ENCODE peak calls at places on chromosome 15, in ten cellular contexts. Z is PC-3, Q is Caco-2, Y is IMR-90, P is HFFc6, E is Peyer's patch, G is suprapubic skin, H is fibroblast of mammary gland, D is tibial nerve, B is fibroblast of pulmonary artery. V is an unnamed sample.

GRCh38 chr15:31214864-31215489 is 111.7 kb upstream of the KLF13 start:
- DNase-seq in E (peak), D (peak), G (peak), P (no peak), Z (peak), B (peak), Q (no peak), H (peak), Y (no peak), V (no peak)

GRCh38 chr15:73957785-73958184 is 31.5 kb downstream of the LOXL1 start:
- DNase-seq in B (no peak), E (no peak), H (no peak), D (no peak), P (no peak), Z (no peak), Y (no peak), Q (no peak), G (no peak), V (no peak)

GRCh38 chr15:55694652-55695150 is 48.3 kb downstream of the PRTG start:
- DNase-seq in E (no peak), P (no peak), Y (peak), D (no peak), Z (peak), G (no peak), B (no peak), H (no peak), Q (no peak), V (peak)

GRCh38 chr15:91061997-91062396 is 38.1 kb upstream of the SV2B start:
- DNase-seq in H (no peak), P (no peak), Q (no peak), Z (no peak), E (no peak), Y (no peak), B (no peak), D (no peak), G (no peak), V (no peak)

GRCh38 chr15:38991126-38991525 is 426.5 kb upstream of the RASGRP1 start:
- DNase-seq in Y (peak), E (no peak), Z (peak), D (no peak), P (peak), Q (peak), B (peak), H (peak), G (no peak), V (no peak)

GRCh38 chr15:67469680-67470079 is 51.3 kb upstream of the C15orf61 start:
- DNase-seq in H (no peak), D (no peak), Q (no peak), G (no peak), P (no peak), Y (no peak), B (no peak), Z (no peak), E (no peak), V (no peak)

GRCh38 chr15:52109559-52110451 is 2.8 kb downstream of the BCL2L10 start:
- DNase-seq in B (no peak), Z (no peak), E (no peak), P (no peak), H (no peak), Y (no peak), D (no peak), G (no peak), Q (no peak), V (no peak)

GRCh38 chr15:62071711-62072308 is 5.0 kb downstream of the C2CD4A start:
- DNase-seq in D (no peak), G (no peak), H (peak), E (no peak), Z (peak), B (peak), Y (peak), P (peak), Q (peak), V (no peak)

GRCh38 chr15:57969355-57969754 is 96.2 kb downstream of the ALDH1A2 start:
- DNase-seq in Y (no peak), D (no peak), Z (peak), Q (peak), G (no peak), E (no peak), H (peak), B (peak), P (no peak), V (no peak)
- TF ChIP-seq CTCF in Y (no peak), D (no peak), Z (peak), Q (peak), G (no peak), E (peak), H (peak), B (peak), P (no peak), V (peak)

GRCh38 chr15:37108725-37109124 is 8.4 kb upstream of the MEIS2 start:
- DNase-seq in H (no peak), B (no peak), Z (no peak), D (no peak), E (no peak), G (no peak), Q (no peak), P (no peak), Y (no peak), V (no peak)
- TF ChIP-seq CTCF in H (no peak), B (no peak), Z (no peak), D (no peak), E (no peak), G (no peak), Q (no peak), P (no peak), Y (no peak), V (no peak)

GRCh38 chr15:99592135-99592845 is 26.5 kb downstream of the MEF2A start:
- DNase-seq in D (no peak), Z (no peak), G (no peak), H (peak), Q (no peak), Y (peak), P (peak), E (no peak), B (peak), V (no peak)
- TF ChIP-seq CTCF in D (no peak), Z (no peak), G (no peak), H (no peak), Q (no peak), Y (no peak), P (no peak), E (no peak), B (no peak), V (no peak)

DNA sequence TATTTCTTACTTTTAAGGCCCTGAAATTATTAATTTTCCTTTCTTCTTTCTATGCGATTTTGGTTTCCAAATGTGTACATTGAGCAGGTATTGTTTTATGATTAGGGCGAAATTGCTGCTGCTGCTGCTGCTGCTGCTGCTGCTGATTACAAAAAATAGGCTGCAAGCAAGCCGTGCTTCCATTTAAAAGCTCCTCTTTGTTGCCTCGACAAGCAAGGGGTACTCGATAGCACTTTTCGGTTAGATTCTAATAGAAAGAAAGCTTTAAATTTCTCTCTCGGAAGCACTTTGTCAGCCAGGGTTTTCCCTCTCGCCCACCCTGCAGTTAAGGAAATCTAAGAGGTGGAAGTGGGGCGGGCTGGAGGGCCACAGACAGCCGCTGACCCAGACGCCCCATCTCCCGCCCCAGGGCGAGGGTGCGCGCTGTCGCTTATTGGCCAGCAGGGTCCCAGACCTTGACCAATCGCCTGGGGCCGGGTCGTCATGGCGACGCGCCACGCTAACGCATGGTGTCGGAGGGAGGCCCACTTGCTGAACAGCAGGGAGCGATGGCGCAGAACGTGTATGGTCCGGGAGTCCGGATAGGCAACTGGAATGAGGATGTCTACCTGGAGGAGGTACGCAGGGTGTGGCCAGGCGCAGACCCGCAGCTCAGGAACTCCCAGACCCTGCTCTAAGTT is at the start of gene CFAP161:
- DNase-seq in Y (peak), H (peak), E (peak), Q (no peak), Z (no peak), D (peak), G (peak), B (peak), P (peak), V (peak)
- TF ChIP-seq CTCF in Y (no peak), H (no peak), E (no peak), Q (no peak), Z (no peak), D (no peak), G (no peak), B (no peak), P (no peak), V (no peak)